ENCODE peak calls at places on chromosomes 2 and 18, in eight cellular contexts. R is thoracic aorta, N is astrocyte, P is pancreas, K is ovary, A is spleen, V is cardiac muscle cell, S is K562. B is an unnamed sample.

GRCh38 chr18:36580266-36580665 is 248.5 kb downstream of the TPGS2 start:
- DNase-seq in R (no peak), N (peak), P (no peak), K (peak), A (no peak), V (no peak), S (no peak), B (peak)

GRCh38 chr2:219563271-219563928 is 7.9 kb downstream of the OBSL1 start:
- DNase-seq in R (no peak), N (no peak), P (no peak), K (no peak), A (no peak), V (no peak), S (no peak), B (no peak)

GRCh38 chr18:12079504-12080237 is 14.0 kb upstream of the ANKRD62 start:
- DNase-seq in R (no peak), N (peak), P (no peak), K (no peak), A (no peak), V (no peak), S (no peak), B (peak)

GRCh38 chr2:131535526-131535925 is 7.8 kb downstream of the CCDC74A start:
- DNase-seq in R (no peak), N (no peak), P (no peak), K (no peak), A (peak), V (no peak), S (no peak), B (no peak)

GRCh38 chr2:63058742-63059433 is 8.3 kb downstream of the OTX1 start:
- DNase-seq in R (no peak), N (no peak), P (peak), K (no peak), A (no peak), V (no peak), S (no peak), B (no peak)

GRCh38 chr2:170996316-170996715 is 67.3 kb downstream of the GORASP2 start:
- DNase-seq in R (no peak), N (no peak), P (no peak), K (no peak), A (no peak), V (no peak), S (no peak), B (no peak)

GRCh38 chr18:70334728-70335329 is 46.0 kb downstream of the SOCS6 start:
- DNase-seq in R (no peak), N (no peak), P (no peak), K (no peak), A (no peak), V (no peak), S (no peak), B (peak)

GRCh38 chr2:172038604-172039003 is 38.9 kb downstream of the METAP1D start:
- DNase-seq in R (no peak), N (peak), P (no peak), K (no peak), A (no peak), V (no peak), S (no peak), B (no peak)

GRCh38 chr2:218323526-218324472 is 31.5 kb upstream of the TMBIM1 start:
- DNase-seq in R (no peak), N (peak), P (peak), K (peak), A (no peak), V (peak), S (no peak), B (peak)

GRCh38 chr2:146079216-146079615 is 1559.3 kb upstream of the ZEB2 start:
- DNase-seq in R (no peak), N (peak), P (no peak), K (no peak), A (no peak), V (no peak), S (no peak), B (no peak)

GRCh38 chr2:36373149-36373880 is 17.7 kb downstream of the CRIM1 start:
- DNase-seq in R (no peak), N (peak), P (no peak), K (no peak), A (no peak), V (no peak), S (no peak), B (no peak)

GRCh38 chr2:36370281-36370680 is 14.7 kb downstream of the CRIM1 start:
- DNase-seq in R (no peak), N (no peak), P (no peak), K (no peak), A (no peak), V (no peak), S (no peak), B (no peak)

GRCh38 chr2:36371963-36372391 is 16.4 kb downstream of the CRIM1 start:
- DNase-seq in R (no peak), N (peak), P (no peak), K (no peak), A (no peak), V (no peak), S (no peak), B (no peak)

GRCh38 chr2:36369711-36370110 is 14.1 kb downstream of the CRIM1 start:
- DNase-seq in R (no peak), N (no peak), P (no peak), K (no peak), A (no peak), V (no peak), S (no peak), B (no peak)

DNA sequence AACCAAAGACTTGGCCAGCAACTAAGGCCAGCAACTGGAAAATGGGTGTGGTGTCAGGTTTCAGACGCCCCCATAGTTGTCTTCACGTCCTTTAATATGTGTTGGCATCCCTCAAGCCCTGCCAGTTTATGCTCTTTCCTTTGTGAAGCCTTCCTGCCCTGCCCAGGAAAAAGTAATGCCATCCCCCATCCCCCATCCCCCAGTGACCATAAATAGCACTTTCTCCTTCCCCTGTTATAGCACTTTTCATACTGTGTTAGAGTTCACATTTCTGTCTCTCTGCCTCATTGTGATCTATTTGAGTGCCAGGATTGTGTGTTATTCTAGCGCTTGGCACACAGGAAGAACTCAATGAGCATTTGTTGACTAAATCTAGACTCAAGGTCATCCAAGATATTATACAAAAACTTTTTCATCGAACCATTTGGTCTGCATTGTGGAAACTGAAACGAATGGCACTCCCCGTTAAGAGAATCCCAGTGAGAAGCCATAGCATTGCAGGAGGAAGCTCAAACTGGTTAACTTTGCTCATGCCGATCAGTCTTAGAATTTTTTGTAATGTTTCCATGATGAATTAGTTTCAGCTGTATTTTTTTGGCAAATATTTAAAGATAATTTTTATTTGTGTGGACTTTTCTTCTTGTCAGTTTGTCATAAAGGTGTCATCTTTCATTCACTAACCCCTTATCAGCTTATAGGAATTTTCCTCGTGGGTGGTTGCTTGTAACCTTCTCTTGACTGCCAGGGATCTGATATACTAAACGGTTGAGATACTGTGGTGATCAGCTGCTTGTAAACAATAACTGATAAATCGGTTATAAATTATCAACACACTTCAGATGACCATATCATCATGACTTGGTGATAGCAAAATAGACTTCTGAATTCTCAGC is 15.7 kb downstream of the CRIM1 start:
- DNase-seq in R (no peak), N (no peak), P (no peak), K (no peak), A (no peak), V (no peak), S (no peak), B (no peak)
- H3K27ac ChIP-seq in R (peak), N (peak), P (peak), K (no peak), A (peak), V (no peak), S (no peak), B (peak)

DNA sequence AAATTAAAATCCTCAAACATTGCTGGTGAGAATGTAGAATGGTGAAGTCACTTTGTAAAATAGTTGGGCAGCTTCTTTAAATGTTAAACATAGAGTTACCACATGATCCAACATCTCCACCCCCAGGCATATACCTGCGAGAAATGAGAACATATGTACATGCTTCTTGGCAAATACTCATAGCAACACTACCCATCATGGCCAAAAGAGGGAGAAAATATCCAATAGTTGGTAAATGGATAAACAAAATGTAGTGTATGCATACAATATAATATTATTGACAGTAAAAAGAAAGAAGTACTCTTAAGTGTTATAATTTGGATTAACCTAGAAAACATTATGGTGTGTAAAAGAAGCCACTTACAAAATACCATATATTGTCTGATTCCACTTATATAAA is 185.9 kb downstream of the CDH7 start:
- DNase-seq in R (no peak), N (no peak), P (no peak), K (no peak), A (no peak), V (no peak), S (no peak), B (no peak)
- TF ChIP-seq CTCF in R (no peak), N (no peak), P (no peak), K (no peak), A (no peak), V (no peak), S (no peak), B (no peak)

DNA sequence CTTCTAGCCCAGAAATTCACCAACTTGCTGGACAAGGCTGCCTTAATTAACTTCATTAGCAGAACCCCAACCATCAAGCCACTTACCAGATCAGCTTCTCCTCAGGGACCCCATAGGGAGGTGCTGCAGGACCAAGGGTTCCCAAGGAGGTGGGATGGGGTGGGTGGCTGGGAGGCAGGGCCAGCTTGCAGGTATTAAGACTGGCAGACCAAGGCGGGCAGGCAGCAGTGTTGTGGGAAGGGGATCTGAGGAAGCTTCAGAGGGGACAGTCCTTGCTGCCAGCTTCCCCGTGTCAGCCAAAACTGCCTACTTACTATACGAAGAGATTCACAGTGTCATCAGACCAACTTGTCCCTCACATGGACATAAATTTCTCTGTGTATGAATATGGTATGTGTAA is 6.9 kb downstream of the SERPINB2 start:
- DNase-seq in R (no peak), N (no peak), P (no peak), K (no peak), A (peak), V (no peak), S (no peak), B (no peak)
- H3K27ac ChIP-seq in R (no peak), N (no peak), P (no peak), K (no peak), A (peak), V (no peak), S (no peak), B (no peak)

GRCh38 chr2:121162893-121163292 is 122.1 kb downstream of the TFCP2L1 start:
- DNase-seq in R (no peak), N (no peak), P (no peak), K (no peak), A (no peak), V (no peak), S (no peak), B (no peak)

GRCh38 chr2:121159291-121160144 is 125.5 kb downstream of the TFCP2L1 start:
- DNase-seq in R (no peak), N (no peak), P (no peak), K (no peak), A (no peak), V (no peak), S (no peak), B (no peak)

GRCh38 chr2:121160366-121160765 is 124.6 kb downstream of the TFCP2L1 start:
- DNase-seq in R (no peak), N (peak), P (no peak), K (no peak), A (no peak), V (no peak), S (no peak), B (no peak)

GRCh38 chr2:121164042-121164441 is 121.0 kb downstream of the TFCP2L1 start:
- DNase-seq in R (no peak), N (no peak), P (no peak), K (no peak), A (no peak), V (no peak), S (no peak), B (no peak)

DNA sequence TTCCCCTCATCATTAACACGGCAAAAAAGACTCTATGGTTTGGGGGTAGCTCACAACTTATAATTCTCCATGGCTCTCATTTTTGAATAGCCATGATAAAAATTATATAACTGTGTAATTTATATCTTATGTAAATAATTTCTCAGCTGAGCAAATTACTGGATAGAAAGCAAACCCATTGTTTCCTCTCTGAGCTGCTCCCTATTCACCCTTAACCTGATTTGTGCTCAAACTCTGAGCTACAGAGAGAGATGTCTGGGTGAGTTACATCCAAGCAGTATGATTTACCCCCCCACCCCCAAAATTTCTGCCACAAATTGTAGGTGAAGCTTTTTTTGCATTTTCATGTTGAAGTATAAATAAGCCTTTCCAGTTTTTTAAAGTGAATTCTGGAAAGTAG is 123.7 kb downstream of the TFCP2L1 start:
- DNase-seq in R (no peak), N (no peak), P (no peak), K (no peak), A (no peak), V (no peak), S (no peak), B (no peak)
- TF ChIP-seq CTCF in R (no peak), N (no peak), P (no peak), K (no peak), A (no peak), V (no peak), S (no peak), B (no peak)

GRCh38 chr2:179826297-179826696 is 35.1 kb downstream of the ZNF385B start:
- DNase-seq in R (no peak), N (peak), P (no peak), K (no peak), A (no peak), V (peak), S (no peak), B (no peak)
- H3K27ac ChIP-seq in R (no peak), N (no peak), P (no peak), K (no peak), A (no peak), V (peak), S (no peak), B (no peak)

DNA sequence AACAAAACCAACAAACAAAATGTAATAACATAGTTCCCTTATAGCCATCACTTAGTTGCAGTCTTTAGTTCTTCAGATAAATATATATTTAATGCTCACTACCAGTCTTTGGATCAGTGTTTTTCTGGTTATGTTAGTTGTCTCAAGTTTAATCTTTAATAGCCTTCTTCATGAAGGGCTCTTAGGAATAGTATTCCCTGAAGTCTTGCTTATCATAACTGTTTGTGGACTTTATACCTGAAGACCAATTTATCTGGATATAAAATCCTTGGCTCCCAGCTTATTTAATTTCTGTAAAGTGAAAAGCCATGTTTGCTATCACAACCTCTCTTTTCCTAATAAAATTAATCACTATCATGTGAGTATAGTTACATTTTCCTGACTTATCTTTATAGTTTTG is 379.7 kb downstream of the ARL6IP6 start:
- DNase-seq in R (no peak), N (no peak), P (no peak), K (no peak), A (no peak), V (no peak), S (no peak), B (no peak)
- TF ChIP-seq CTCF in R (no peak), N (no peak), P (no peak), K (no peak), A (no peak), V (no peak), S (no peak), B (no peak)

DNA sequence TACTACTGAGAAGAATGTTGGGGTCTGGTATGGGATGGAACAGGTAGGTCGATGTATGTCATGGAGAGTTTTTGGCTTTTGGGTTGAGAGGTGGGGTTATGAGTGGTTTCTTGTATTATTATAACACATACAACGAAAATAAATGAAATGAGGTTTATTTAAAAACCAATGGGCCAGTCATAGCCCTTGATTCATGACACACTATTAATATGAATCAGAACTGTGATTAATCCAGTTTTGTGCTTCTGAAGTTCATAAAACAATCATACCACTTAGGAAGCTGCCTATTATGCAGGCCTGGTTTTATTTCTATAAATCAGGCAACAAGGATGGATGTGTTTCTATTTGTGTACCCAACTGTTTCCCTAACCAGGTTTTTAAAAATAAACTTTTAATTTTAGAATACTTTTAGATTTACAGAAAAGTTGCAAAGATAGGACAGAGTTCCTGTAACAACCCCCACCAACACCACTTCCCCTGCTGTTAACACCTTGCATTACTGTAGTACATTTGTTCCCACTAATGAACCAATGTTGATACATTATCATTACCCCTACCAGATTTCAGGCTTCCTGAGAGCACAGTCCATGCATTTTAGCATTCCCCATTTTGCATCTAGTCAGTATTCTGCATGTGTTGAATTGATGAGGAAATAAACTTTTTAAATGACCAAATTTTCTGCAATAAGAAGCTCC is 37.5 kb upstream of the NCOA1 start:
- DNase-seq in R (no peak), N (no peak), P (no peak), K (no peak), A (no peak), V (no peak), S (no peak), B (no peak)
- H3K27ac ChIP-seq in R (no peak), N (no peak), P (no peak), K (peak), A (no peak), V (no peak), S (no peak), B (no peak)

GRCh38 chr2:26561376-26561775 is 79.8 kb downstream of the CIB4 start:
- DNase-seq in R (no peak), N (no peak), P (peak), K (no peak), A (peak), V (no peak), S (no peak), B (no peak)

GRCh38 chr2:26561918-26562810 is 79.0 kb downstream of the CIB4 start:
- DNase-seq in R (no peak), N (peak), P (peak), K (no peak), A (peak), V (peak), S (peak), B (no peak)

GRCh38 chr2:26562811-26563645 is 78.1 kb downstream of the CIB4 start:
- DNase-seq in R (no peak), N (peak), P (peak), K (no peak), A (peak), V (no peak), S (no peak), B (no peak)

GRCh38 chr2:26564121-26564520 is 77.0 kb downstream of the CIB4 start:
- DNase-seq in R (no peak), N (no peak), P (no peak), K (no peak), A (peak), V (no peak), S (no peak), B (no peak)

DNA sequence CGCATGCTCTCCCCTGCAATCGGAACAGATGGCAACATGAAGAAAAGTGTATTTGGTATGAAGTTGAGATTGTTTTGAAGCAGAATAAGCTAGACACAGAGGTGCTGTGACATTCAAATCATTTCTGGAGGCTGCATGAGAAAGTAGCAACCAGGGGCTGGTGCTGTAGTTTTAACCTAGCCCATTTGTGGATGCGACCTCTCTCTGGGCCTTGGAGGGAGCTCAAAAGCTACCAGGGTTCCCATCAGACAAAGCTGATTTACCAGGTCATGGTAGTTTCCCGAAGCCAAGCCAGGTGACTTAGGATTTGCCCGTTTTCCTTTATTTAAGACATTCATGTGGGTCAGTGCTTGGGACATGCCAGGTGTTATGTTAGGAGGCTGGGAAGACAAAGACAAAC is 77.5 kb downstream of the CIB4 start:
- DNase-seq in R (no peak), N (no peak), P (no peak), K (no peak), A (peak), V (no peak), S (no peak), B (no peak)
- TF ChIP-seq CTCF in R (no peak), N (no peak), P (no peak), K (no peak), A (no peak), V (no peak), S (no peak), B (no peak)

B was measured in brain microvascular endothelial cell.